ENCODE peak calls at places on chromosomes 3 and 15, in nine cellular contexts. U is left ventricle myocardium inferior; L is body of pancreas; P is astrocyte; I is adrenal gland; B is AG04450; C is H1; R is vagina; M is CD8-positive, alpha-beta memory T cell. Z is an unnamed sample. For H3K9me3, the result is how much of the 10 kb centered on the place peaks cover.

GRCh38 chr15:83653288-83653638 is 660 bp upstream of the ADAMTSL3 start:
- DNase-seq in P (no peak), B (no peak), R (no peak), I (no peak), M (no peak), L (no peak), U (no peak), C (peak), Z (no peak)

GRCh38 chr15:47786371-47786770 is 69.1 kb downstream of the SEMA6D start:
- DNase-seq in I (no peak), P (no peak), R (no peak), C (no peak), U (no peak), M (no peak), B (no peak), L (no peak), Z (no peak)

GRCh38 chr3:195129644-195130492 is 141.1 kb downstream of the XXYLT1 start:
- DNase-seq in R (no peak), I (no peak), U (no peak), C (no peak), P (peak), M (no peak), B (no peak), L (no peak), Z (no peak)

GRCh38 chr3:159866201-159866746 is 122.4 kb upstream of the IL12A start:
- DNase-seq in M (no peak), P (peak), C (no peak), B (no peak), U (no peak), L (no peak), I (no peak), R (no peak), Z (no peak)

GRCh38 chr15:82810061-82810862 is 834 bp downstream of the WHAMM start:
- DNase-seq in P (peak), U (peak), C (peak), B (no peak), L (peak), M (peak), I (peak), R (no peak), Z (no peak)

GRCh38 chr15:64355559-64356442 is at the start of gene CSNK1G1:
- DNase-seq in U (peak), M (peak), R (no peak), L (peak), C (peak), I (peak), P (peak), B (peak), Z (peak)

GRCh38 chr3:142028174-142028833 is 121.0 kb downstream of the TFDP2 start:
- DNase-seq in B (peak), L (peak), R (no peak), U (no peak), P (peak), C (no peak), I (peak), M (no peak), Z (peak)

GRCh38 chr15:78715439-78715838 is 74.4 kb upstream of the CHRNB4 start:
- DNase-seq in C (no peak), L (no peak), B (no peak), M (no peak), R (no peak), P (peak), U (no peak), I (no peak), Z (no peak)

GRCh38 chr15:70140543-70141375 is 43.0 kb upstream of the TLE3 start:
- DNase-seq in U (no peak), P (peak), R (no peak), C (peak), M (peak), B (no peak), I (no peak), L (no peak), Z (no peak)

GRCh38 chr3:10215578-10216368 is 32.5 kb upstream of the TATDN2 start:
- DNase-seq in B (no peak), P (no peak), C (no peak), R (no peak), I (no peak), U (no peak), M (no peak), L (no peak), Z (no peak)

GRCh38 chr15:70863450-70864218 is 9.7 kb upstream of the LARP6 start:
- DNase-seq in U (no peak), B (no peak), I (no peak), R (no peak), L (no peak), M (no peak), C (no peak), P (peak), Z (no peak)

GRCh38 chr3:145735631-145736030 is 425.4 kb downstream of the PLOD2 start:
- DNase-seq in R (no peak), C (no peak), P (no peak), L (no peak), M (no peak), I (no peak), U (no peak), B (no peak), Z (no peak)

GRCh38 chr3:185677146-185677829 is 91.2 kb downstream of the SENP2 start:
- DNase-seq in U (no peak), L (no peak), M (no peak), I (peak), B (peak), R (no peak), C (no peak), P (peak), Z (peak)

GRCh38 chr3:124838963-124839362 is 48.2 kb downstream of the ITGB5 start:
- DNase-seq in L (no peak), R (no peak), I (no peak), C (no peak), U (no peak), B (no peak), P (no peak), M (no peak), Z (no peak)

GRCh38 chr3:133414021-133414392 is 14.2 kb downstream of the BFSP2 start:
- DNase-seq in U (no peak), L (no peak), M (no peak), C (no peak), I (no peak), R (peak), B (no peak), P (no peak), Z (no peak)

GRCh38 chr15:70227122-70227521 is 129.4 kb upstream of the TLE3 start:
- DNase-seq in M (no peak), B (no peak), P (no peak), R (no peak), U (no peak), L (no peak), C (no peak), I (no peak), Z (no peak)

GRCh38 chr3:72567976-72568560 is 280.2 kb downstream of the SHQ1 start:
- DNase-seq in R (no peak), P (no peak), L (no peak), U (no peak), I (no peak), C (no peak), B (no peak), M (no peak), Z (no peak)

GRCh38 chr3:141201122-141201521 is 30.5 kb upstream of the PXYLP1 start:
- DNase-seq in I (no peak), U (no peak), L (no peak), M (no peak), R (no peak), C (no peak), P (no peak), B (no peak), Z (no peak)

GRCh38 chr3:33652736-33653135 is 65.3 kb downstream of the CLASP2 start:
- DNase-seq in L (no peak), P (no peak), C (no peak), M (no peak), U (no peak), B (no peak), I (no peak), R (no peak), Z (no peak)

GRCh38 chr3:24533557-24534193 is 39.0 kb upstream of the THRB start:
- DNase-seq in I (no peak), U (no peak), P (no peak), B (no peak), L (no peak), C (no peak), M (no peak), R (no peak), Z (no peak)

GRCh38 chr3:129022114-129022994 is 21.2 kb downstream of the EFCC1 start:
- DNase-seq in U (peak), M (no peak), R (no peak), L (no peak), P (no peak), I (peak), C (no peak), B (peak), Z (no peak)

GRCh38 chr3:193593666-193594025 is 638 bp downstream of the OPA1 start:
- DNase-seq in B (no peak), R (no peak), M (peak), C (no peak), L (no peak), U (no peak), I (peak), P (peak), Z (no peak)

GRCh38 chr3:127655641-127656040 is 17.1 kb upstream of the ABTB1 start:
- DNase-seq in B (no peak), R (no peak), U (no peak), M (no peak), P (peak), L (no peak), I (peak), C (no peak), Z (no peak)

GRCh38 chr3:99536555-99537314 is 101.7 kb upstream of the COL8A1 start:
- DNase-seq in I (no peak), B (no peak), P (no peak), M (no peak), C (no peak), L (no peak), R (no peak), U (no peak), Z (no peak)

GRCh38 chr15:25060472-25060803 is 105.7 kb downstream of the SNRPN start:
- DNase-seq in I (peak), R (peak), B (no peak), C (no peak), L (no peak), U (no peak), P (no peak), M (no peak), Z (no peak)

GRCh38 chr15:25060996-25061620 is 106.3 kb downstream of the SNRPN start:
- DNase-seq in R (no peak), M (no peak), U (no peak), B (no peak), C (no peak), L (peak), I (peak), P (no peak), Z (no peak)

GRCh38 chr15:25058080-25058785 is 103.4 kb downstream of the SNRPN start:
- DNase-seq in L (peak), I (no peak), P (no peak), U (no peak), C (peak), M (no peak), B (no peak), R (peak), Z (no peak)

GRCh38 chr15:25061808-25062550 is 107.2 kb downstream of the SNRPN start:
- DNase-seq in C (no peak), I (peak), U (no peak), B (no peak), P (no peak), M (no peak), L (peak), R (no peak), Z (no peak)

DNA sequence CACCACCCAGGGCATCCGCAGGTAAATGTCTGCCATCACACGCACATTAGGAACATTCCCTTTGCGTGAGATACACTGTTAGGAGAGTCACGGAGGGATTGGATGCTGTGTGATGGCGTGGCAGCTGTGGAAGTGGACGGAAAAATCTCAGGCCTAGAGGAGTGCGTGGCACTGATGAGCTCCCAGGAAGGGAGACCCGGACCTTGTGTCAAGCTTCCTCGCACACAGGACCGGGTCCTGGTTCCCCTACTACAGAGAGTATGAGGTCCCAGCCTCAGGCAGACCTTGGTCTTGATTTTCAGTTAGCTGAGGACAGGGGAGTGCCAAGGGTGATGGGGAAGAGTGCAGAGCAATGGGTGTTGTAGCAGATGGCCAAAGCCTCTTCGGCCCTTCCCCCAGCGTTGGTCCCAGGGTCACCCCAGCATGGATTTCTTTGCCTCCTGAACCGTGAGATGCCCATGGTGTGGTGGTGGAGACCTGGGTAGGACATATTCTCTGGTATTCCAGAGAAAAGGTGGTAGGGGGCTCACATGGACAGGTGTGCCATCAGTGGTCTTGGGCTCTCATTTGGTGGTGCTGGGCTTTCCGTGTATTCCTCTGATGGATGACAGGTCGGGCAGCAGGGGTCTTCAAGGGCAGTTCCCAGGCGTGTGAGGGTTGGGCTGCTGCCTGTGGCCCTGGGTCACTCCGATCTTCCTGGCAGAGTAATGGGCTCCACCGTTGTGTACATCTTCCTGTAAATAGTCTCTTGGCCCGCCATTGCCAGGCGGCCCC is 105.1 kb downstream of the SNRPN start:
- DNase-seq in I (peak), C (no peak), L (peak), M (no peak), U (no peak), R (peak), P (no peak), B (no peak), Z (no peak)
- H3K9me3 ChIP-seq in I (under half), C (half or more), L (under half), M (half or more), U (half or more), R (half or more), P (half or more), B (half or more), Z (half or more)

GRCh38 chr15:74413350-74414080 is 20.2 kb downstream of the SEMA7A start:
- DNase-seq in R (no peak), U (no peak), C (no peak), P (no peak), B (no peak), L (no peak), M (no peak), I (no peak), Z (no peak)
- H3K9me3 ChIP-seq in R (under half), U (under half), C (under half), P (under half), B (under half), L (under half), M (under half), I (under half), Z (under half)

GRCh38 chr3:44643024-44643423 is 5.5 kb upstream of the ZNF35 start:
- DNase-seq in L (no peak), I (no peak), M (no peak), P (no peak), U (no peak), C (no peak), B (no peak), R (no peak), Z (no peak)

GRCh38 chr3:44647771-44648170 is 761 bp upstream of the ZNF35 start:
- DNase-seq in P (no peak), R (no peak), M (no peak), C (no peak), L (no peak), U (no peak), B (no peak), I (no peak), Z (no peak)

GRCh38 chr3:44642337-44642736 is 6.2 kb upstream of the ZNF35 start:
- DNase-seq in U (no peak), I (no peak), C (no peak), M (no peak), B (no peak), R (no peak), P (no peak), L (no peak), Z (no peak)
- H3K9me3 ChIP-seq in U (half or more), I (under half), C (under half), M (under half), B (under half), R (under half), P (under half), L (under half), Z (half or more)

GRCh38 chr3:118607915-118608820 is 426.5 kb downstream of the IGSF11 start:
- DNase-seq in R (no peak), B (no peak), C (no peak), P (no peak), U (no peak), M (no peak), L (no peak), I (no peak), Z (no peak)
- H3K9me3 ChIP-seq in R (under half), B (under half), C (under half), P (under half), U (under half), M (under half), L (under half), I (under half), Z (under half)

GRCh38 chr15:24971772-24972171 is 17.0 kb downstream of the SNRPN start:
- DNase-seq in U (no peak), P (no peak), M (no peak), I (no peak), B (no peak), R (no peak), L (no peak), C (no peak), Z (no peak)
- H3K9me3 ChIP-seq in U (half or more), P (under half), M (under half), I (under half), B (under half), R (under half), L (under half), C (under half), Z (under half)

DNA sequence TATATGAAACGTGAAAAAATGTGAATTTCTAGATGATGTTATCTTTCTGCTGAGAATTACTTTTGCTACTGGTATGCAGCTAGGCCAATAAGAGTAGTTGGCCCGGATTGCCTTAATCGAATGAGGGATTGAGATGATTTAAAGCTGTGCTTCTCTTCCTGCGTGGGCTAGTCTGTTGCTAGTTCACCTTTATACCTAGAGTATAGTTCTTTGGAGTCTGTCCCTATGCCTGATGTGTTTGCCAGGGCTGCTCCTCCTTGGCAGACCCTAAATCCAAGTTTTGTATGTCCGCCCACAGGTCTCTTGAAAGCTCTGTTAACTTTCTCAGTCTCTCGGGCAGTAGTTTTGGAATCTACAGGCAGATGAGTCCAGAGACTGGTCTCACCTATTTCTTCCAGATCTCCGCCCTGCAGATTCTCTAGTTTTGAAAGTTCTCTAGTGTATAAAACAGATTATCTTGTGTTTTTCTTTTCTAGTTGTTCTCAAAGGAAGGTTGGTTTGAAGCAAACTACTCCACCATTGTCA is 64.9 kb downstream of the MEF2A start:
- DNase-seq in C (no peak), U (no peak), B (no peak), L (no peak), R (no peak), I (no peak), P (no peak), M (no peak), Z (no peak)
- H3K9me3 ChIP-seq in C (under half), U (under half), B (under half), L (under half), R (under half), I (under half), P (under half), M (under half), Z (under half)

DNA sequence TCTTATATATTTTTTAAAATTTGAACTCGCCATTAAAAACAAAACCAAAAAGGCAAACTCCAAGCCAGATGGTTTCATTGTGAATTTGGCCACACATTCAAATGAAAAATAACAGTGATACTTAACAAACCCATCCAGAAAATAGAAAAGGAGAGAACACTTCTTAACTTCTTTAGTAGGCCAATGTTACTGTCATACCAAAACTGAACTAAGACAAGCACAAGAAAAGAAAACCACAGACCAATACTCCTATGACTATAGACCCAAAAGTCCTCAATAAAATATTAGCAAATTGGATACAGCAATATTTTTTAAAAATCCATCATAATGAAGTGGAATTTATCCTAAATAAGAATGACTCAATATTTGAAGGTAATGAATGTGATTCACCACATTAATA is 73.5 kb upstream of the ALDH1A3 start:
- DNase-seq in B (no peak), M (no peak), P (no peak), L (no peak), R (no peak), I (no peak), U (no peak), C (no peak), Z (no peak)
- H3K9me3 ChIP-seq in B (under half), M (under half), P (under half), L (under half), R (under half), I (under half), U (under half), C (under half), Z (under half)

Z was measured in Panc1.